ENCODE peak calls at places on chromosomes 11 and 22, in six cellular contexts. One of them, this sample, is unnamed.

GRCh38 chr11:762421-763072 is 14.7 kb downstream of the GATD1 start:
- DNase-seq in psoas muscle: no peak
- DNase-seq in activated CD4-positive, alpha-beta T cell treated with anti-CD3 and anti-CD28 coated beads for 24 hours: no peak
- DNase-seq in ELR: peak; percentile 94
- DNase-seq in kidney tubule cell: peak; percentile 78
- DNase-seq in Ammon's horn: peak; percentile 83
- DNase-seq in this sample: peak; percentile 61

GRCh38 chr11:62707277-62707771 is at the start of the genes BSCL2 and GNG3:
- DNase-seq in psoas muscle: no peak
- DNase-seq in activated CD4-positive, alpha-beta T cell treated with anti-CD3 and anti-CD28 coated beads for 24 hours: no peak
- DNase-seq in ELR: no peak
- DNase-seq in kidney tubule cell: no peak
- DNase-seq in Ammon's horn: peak; percentile 91
- DNase-seq in this sample: no peak

GRCh38 chr11:34890812-34891211 is 25.4 kb downstream of the APIP start:
- DNase-seq in psoas muscle: no peak
- DNase-seq in activated CD4-positive, alpha-beta T cell treated with anti-CD3 and anti-CD28 coated beads for 24 hours: no peak
- DNase-seq in ELR: peak; percentile 75
- DNase-seq in kidney tubule cell: peak; percentile 52
- DNase-seq in Ammon's horn: peak; percentile 60
- DNase-seq in this sample: peak; percentile 17

GRCh38 chr11:47946682-47947575 is 33.4 kb upstream of the PTPRJ start:
- DNase-seq in psoas muscle: peak; percentile 86
- DNase-seq in activated CD4-positive, alpha-beta T cell treated with anti-CD3 and anti-CD28 coated beads for 24 hours: no peak
- DNase-seq in ELR: peak; percentile 98
- DNase-seq in kidney tubule cell: peak; percentile 99
- DNase-seq in Ammon's horn: peak; percentile 29
- DNase-seq in this sample: peak; percentile 10

GRCh38 chr11:32210601-32211000 is 119.7 kb downstream of the RCN1 start:
- DNase-seq in psoas muscle: no peak
- DNase-seq in activated CD4-positive, alpha-beta T cell treated with anti-CD3 and anti-CD28 coated beads for 24 hours: no peak
- DNase-seq in ELR: peak; percentile 89
- DNase-seq in kidney tubule cell: peak; percentile 6
- DNase-seq in Ammon's horn: no peak
- DNase-seq in this sample: no peak

GRCh38 chr22:25903294-25903693 is 161.3 kb downstream of the MYO18B start:
- DNase-seq in psoas muscle: no peak
- DNase-seq in activated CD4-positive, alpha-beta T cell treated with anti-CD3 and anti-CD28 coated beads for 24 hours: no peak
- DNase-seq in ELR: no peak
- DNase-seq in kidney tubule cell: no peak
- DNase-seq in Ammon's horn: no peak
- DNase-seq in this sample: no peak

GRCh38 chr11:67983916-67984315 is 20.0 kb downstream of the UNC93B1 start:
- DNase-seq in psoas muscle: no peak
- DNase-seq in activated CD4-positive, alpha-beta T cell treated with anti-CD3 and anti-CD28 coated beads for 24 hours: no peak
- DNase-seq in ELR: no peak
- DNase-seq in kidney tubule cell: no peak
- DNase-seq in Ammon's horn: no peak
- DNase-seq in this sample: no peak

GRCh38 chr11:35927730-35928129 is 16.1 kb upstream of the LDLRAD3 start:
- DNase-seq in psoas muscle: peak; percentile 87
- DNase-seq in activated CD4-positive, alpha-beta T cell treated with anti-CD3 and anti-CD28 coated beads for 24 hours: no peak
- DNase-seq in ELR: peak; percentile 22
- DNase-seq in kidney tubule cell: peak; percentile 74
- DNase-seq in Ammon's horn: no peak
- DNase-seq in this sample: peak; percentile 9

GRCh38 chr11:104841185-104841584 is 57.1 kb downstream of the CASP12 start:
- DNase-seq in psoas muscle: no peak
- DNase-seq in activated CD4-positive, alpha-beta T cell treated with anti-CD3 and anti-CD28 coated beads for 24 hours: no peak
- DNase-seq in ELR: no peak
- DNase-seq in kidney tubule cell: no peak
- DNase-seq in Ammon's horn: no peak
- DNase-seq in this sample: no peak

GRCh38 chr11:130025371-130025770 is 22.7 kb upstream of the PRDM10 start:
- DNase-seq in psoas muscle: no peak
- DNase-seq in activated CD4-positive, alpha-beta T cell treated with anti-CD3 and anti-CD28 coated beads for 24 hours: no peak
- DNase-seq in ELR: no peak
- DNase-seq in kidney tubule cell: no peak
- DNase-seq in Ammon's horn: no peak
- DNase-seq in this sample: no peak

GRCh38 chr11:91776660-91777059 is 448.0 kb upstream of the FAT3 start:
- DNase-seq in psoas muscle: no peak
- DNase-seq in activated CD4-positive, alpha-beta T cell treated with anti-CD3 and anti-CD28 coated beads for 24 hours: no peak
- DNase-seq in ELR: no peak
- DNase-seq in kidney tubule cell: no peak
- DNase-seq in Ammon's horn: peak; percentile 77
- DNase-seq in this sample: no peak